ENCODE peak calls at places on chromosomes 7 and 10, in four cellular contexts. G is tibial artery, M is anterior cingulate cortex, C is EL. P is an unnamed sample.

GRCh38 chr7:135557455-135558336 is at the start of gene NUP205:
- DNase-seq in G (peak; percentile 83), M (peak; percentile 55), C (peak; percentile 81), P (no peak)

GRCh38 chr10:18400201-18400910 is 251.0 kb downstream of the NSUN6 start:
- DNase-seq in G (no peak), M (no peak), C (no peak), P (no peak)

GRCh38 chr7:105567821-105568220 is 13.5 kb downstream of the EFCAB10 start:
- DNase-seq in G (no peak), C (no peak), M (no peak), P (no peak)

GRCh38 chr10:121551210-121551609 is 47.0 kb downstream of the FGFR2 start:
- DNase-seq in G (no peak), C (no peak), M (no peak), P (no peak)

GRCh38 chr10:81696609-81697388 is 178.2 kb upstream of the NRG3 start:
- DNase-seq in C (no peak), G (no peak), M (no peak), P (no peak)

GRCh38 chr7:98284335-98285036 is 3.0 kb downstream of the BRI3 start:
- DNase-seq in G (peak; percentile 95), M (no peak), C (peak; percentile 96), P (peak; percentile 80)

GRCh38 chr10:44030132-44030531 is 354.8 kb downstream of the CXCL12 start:
- DNase-seq in G (no peak), C (no peak), M (no peak), P (no peak)

GRCh38 chr7:69817096-69817495 is 218.8 kb downstream of the AUTS2 start:
- DNase-seq in G (no peak), M (no peak), C (no peak), P (no peak)

GRCh38 chr7:123727071-123727837 is 21.5 kb downstream of the WASL start:
- DNase-seq in M (no peak), G (no peak), C (peak; percentile 91), P (no peak)

GRCh38 chr10:129934196-129934925 is 29.7 kb downstream of the EBF3 start:
- DNase-seq in M (no peak), G (peak; percentile 49), C (no peak), P (no peak)

GRCh38 chr7:56023500-56023899 is 27.7 kb downstream of the PSPH start:
- DNase-seq in G (no peak), M (no peak), C (no peak), P (no peak)

GRCh38 chr7:118802726-118803125 is 578.2 kb downstream of the ANKRD7 start:
- DNase-seq in M (no peak), G (no peak), C (no peak), P (no peak)

GRCh38 chr7:2820508-2820934 is 23.6 kb downstream of the GNA12 start:
- DNase-seq in G (peak; percentile 91), C (peak; percentile 98), M (no peak), P (peak; percentile 91)

GRCh38 chr7:51255536-51256243 is 60.9 kb downstream of the COBL start:
- DNase-seq in M (no peak), C (no peak), G (no peak), P (no peak)

GRCh38 chr10:23448802-23449570 is 10.1 kb downstream of the OTUD1 start:
- DNase-seq in M (no peak), G (no peak), C (peak; percentile 4), P (no peak)

GRCh38 chr10:72030762-72031543 is 57.4 kb downstream of the SPOCK2 start:
- DNase-seq in C (no peak), G (no peak), M (no peak), P (no peak)

GRCh38 chr7:38178695-38179344 is 775 bp downstream of the STARD3NL start:
- DNase-seq in M (no peak), G (no peak), C (no peak), P (no peak)

GRCh38 chr7:149736478-149737360 is 36.7 kb downstream of the ZNF467 start:
- DNase-seq in M (no peak), G (no peak), C (no peak), P (no peak)

GRCh38 chr7:71034243-71034642 is 97.7 kb upstream of the GALNT17 start:
- DNase-seq in C (no peak), G (no peak), M (no peak), P (no peak)

GRCh38 chr10:96902762-96903358 is 70.8 kb downstream of the LCOR start:
- DNase-seq in M (no peak), C (no peak), G (no peak), P (no peak)

GRCh38 chr7:30027065-30027456 is 559 bp upstream of the FKBP14 start:
- DNase-seq in G (no peak), C (peak; percentile 61), M (no peak), P (no peak)

GRCh38 chr10:123061865-123062264 is 53.1 kb downstream of the ACADSB start:
- DNase-seq in M (no peak), G (no peak), C (no peak), P (no peak)

GRCh38 chr10:6023661-6024333 is 38.4 kb downstream of the IL2RA start:
- DNase-seq in M (no peak), C (peak; percentile 72), G (no peak), P (no peak)

GRCh38 chr7:68925241-68925640 is 673.0 kb upstream of the AUTS2 start:
- DNase-seq in C (no peak), M (no peak), G (no peak), P (no peak)

GRCh38 chr10:59176241-59177030 is at the start of gene PHYHIPL:
- DNase-seq in C (no peak), M (no peak), G (no peak), P (no peak)

GRCh38 chr7:36076073-36076472 is 77.0 kb upstream of the EEPD1 start:
- DNase-seq in G (no peak), C (no peak), M (no peak), P (no peak)

GRCh38 chr7:139838276-139838675 is 9.2 kb downstream of the TBXAS1 start:
- DNase-seq in M (no peak), C (no peak), G (no peak), P (no peak)

GRCh38 chr10:91820144-91820543 is 21.9 kb downstream of the TNKS2 start:
- DNase-seq in M (no peak), C (no peak), G (no peak), P (no peak)